ENCODE peak calls at places on chromosomes 7 and 10, in nine cellular contexts. K is ascending aorta; E is psoas muscle; Q is upper lobe of left lung; P is gastrocnemius medialis; M is aorta; H is CD8-positive, alpha-beta T cell; J is AG04450; S is esophagus squamous epithelium. G is an unnamed sample. For H3K9me3, the result is how much of the 10 kb centered on the place peaks cover.

GRCh38 chr7:7642081-7642480 is 1.5 kb downstream of the UMAD1 start:
- DNase-seq in S (no peak), M (no peak), J (no peak), P (no peak), K (no peak), Q (no peak), H (no peak), E (no peak), G (no peak)

GRCh38 chr10:86348321-86349210 is 18.0 kb downstream of the GRID1 start:
- DNase-seq in E (no peak), M (peak), J (no peak), P (no peak), Q (no peak), H (no peak), S (no peak), K (no peak), G (no peak)

GRCh38 chr7:29370531-29371314 is 176.1 kb downstream of the CHN2 start:
- DNase-seq in M (no peak), E (no peak), J (no peak), P (no peak), K (no peak), H (no peak), Q (no peak), S (no peak), G (no peak)

GRCh38 chr7:151992375-151992774 is 33.1 kb upstream of the GALNT11 start:
- DNase-seq in Q (peak), J (no peak), S (no peak), E (peak), P (peak), M (peak), H (peak), K (no peak), G (peak)

GRCh38 chr10:112678581-112678980 is 231.6 kb downstream of the VTI1A start:
- DNase-seq in S (no peak), J (no peak), P (no peak), Q (no peak), E (no peak), H (no peak), K (no peak), M (no peak), G (no peak)

GRCh38 chr7:85840532-85840931 is 653.7 kb upstream of the SEMA3D start:
- DNase-seq in Q (no peak), P (no peak), E (no peak), S (no peak), H (no peak), J (no peak), M (no peak), K (no peak), G (no peak)

GRCh38 chr10:18618995-18619394 is 32.4 kb downstream of the NSUN6 start:
- DNase-seq in S (no peak), E (no peak), K (no peak), Q (no peak), M (no peak), J (no peak), P (no peak), H (no peak), G (no peak)

GRCh38 chr10:22825841-22826240 is 102.0 kb upstream of the ARMC3 start:
- DNase-seq in H (no peak), K (no peak), J (no peak), M (peak), P (no peak), E (peak), Q (peak), S (no peak), G (no peak)

GRCh38 chr7:5177060-5177459 is 13.0 kb upstream of the WIPI2 start:
- DNase-seq in S (no peak), E (peak), K (peak), J (peak), H (no peak), P (no peak), Q (no peak), M (peak), G (peak)

GRCh38 chr10:70648427-70648826 is 23.9 kb upstream of the ADAMTS14 start:
- DNase-seq in M (no peak), S (no peak), J (no peak), P (no peak), E (no peak), Q (no peak), H (no peak), K (no peak), G (no peak)

GRCh38 chr10:97097154-97097490 is 88.6 kb downstream of the SLIT1 start:
- DNase-seq in E (no peak), H (no peak), Q (no peak), K (no peak), J (no peak), S (no peak), P (no peak), M (no peak), G (no peak)

GRCh38 chr7:77811895-77812685 is 13.5 kb downstream of the PHTF2 start:
- DNase-seq in M (no peak), H (no peak), P (no peak), Q (no peak), J (peak), E (no peak), K (no peak), S (no peak), G (no peak)

GRCh38 chr7:67502929-67503328 is 506.3 kb downstream of the TYW1 start:
- DNase-seq in S (no peak), E (no peak), H (no peak), P (no peak), J (no peak), Q (no peak), M (no peak), K (no peak), G (no peak)

GRCh38 chr7:115933463-115933862 is 97.1 kb downstream of the TFEC start:
- DNase-seq in K (no peak), P (no peak), S (no peak), Q (no peak), H (no peak), M (no peak), J (no peak), E (no peak), G (no peak)

DNA sequence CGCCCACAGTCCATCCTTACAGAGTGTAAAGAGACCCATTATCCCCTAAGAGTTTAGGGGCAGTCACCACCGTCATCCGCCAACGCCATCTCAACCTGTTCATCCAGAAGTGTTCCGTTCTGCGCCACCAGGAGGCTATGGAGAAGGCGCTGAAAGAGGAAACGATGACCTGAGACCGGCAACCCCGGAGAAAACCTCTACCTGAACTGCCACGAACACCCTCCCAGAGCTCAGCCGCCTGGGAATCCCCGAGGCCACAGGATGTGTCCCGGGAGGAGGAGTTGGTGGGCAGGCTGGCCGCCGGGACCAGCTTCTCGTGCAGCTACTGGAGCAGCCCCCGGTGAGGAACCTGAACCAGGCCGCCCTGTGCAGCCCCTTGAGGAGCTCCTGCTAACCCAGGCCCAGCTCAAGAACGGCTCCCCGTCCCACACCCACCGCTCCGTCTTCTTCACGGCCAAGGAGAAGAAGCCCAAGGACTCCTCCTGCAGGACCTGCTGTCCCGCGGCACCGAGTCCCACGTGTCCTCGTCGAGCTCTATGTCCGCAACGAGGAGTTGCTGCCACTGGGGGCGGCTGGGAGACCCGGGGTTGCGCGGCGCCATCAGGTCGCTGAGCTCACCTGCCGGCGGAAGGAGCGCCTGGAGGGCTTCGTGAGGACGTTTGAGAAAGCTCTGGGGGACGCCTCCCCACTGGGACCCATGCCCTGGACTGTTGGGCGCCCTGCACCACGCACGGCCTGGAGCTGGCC is 21.1 kb upstream of the LANCL2 start:
- DNase-seq in S (no peak), P (no peak), Q (peak), J (no peak), K (no peak), M (no peak), H (no peak), E (no peak), G (no peak)
- H3K9me3 ChIP-seq in S (under half), P (under half), Q (under half), J (under half), K (under half), M (under half), H (under half), E (under half), G (under half)

GRCh38 chr7:145876376-145876775 is 240.2 kb upstream of the CNTNAP2 start:
- DNase-seq in S (no peak), P (no peak), K (no peak), H (no peak), E (no peak), Q (no peak), J (no peak), M (no peak), G (no peak)
- H3K9me3 ChIP-seq in S (under half), P (under half), K (under half), H (under half), E (under half), Q (under half), J (under half), M (under half), G (under half)

GRCh38 chr7:63025815-63026214 is 972.8 kb upstream of the ZNF722 start:
- DNase-seq in Q (no peak), E (no peak), S (no peak), M (no peak), H (no peak), K (no peak), J (no peak), P (no peak), G (no peak)

GRCh38 chr7:63028376-63029206 is 970.1 kb upstream of the ZNF722 start:
- DNase-seq in P (no peak), K (no peak), M (no peak), S (no peak), H (no peak), E (no peak), Q (no peak), J (no peak), G (no peak)

GRCh38 chr7:63029207-63029522 is 969.5 kb upstream of the ZNF722 start:
- DNase-seq in K (no peak), M (no peak), S (no peak), P (no peak), E (no peak), J (no peak), H (no peak), Q (no peak), G (no peak)

GRCh38 chr7:63024446-63024845 is 974.2 kb upstream of the ZNF722 start:
- DNase-seq in Q (no peak), M (no peak), K (no peak), P (no peak), J (no peak), S (no peak), H (no peak), E (no peak), G (no peak)

GRCh38 chr7:63027075-63027474 is 971.6 kb upstream of the ZNF722 start:
- DNase-seq in H (no peak), Q (no peak), E (no peak), S (no peak), K (no peak), P (no peak), M (no peak), J (no peak), G (no peak)
- H3K9me3 ChIP-seq in H (under half), Q (under half), E (under half), S (half or more), K (under half), P (under half), M (under half), J (half or more), G (half or more)

DNA sequence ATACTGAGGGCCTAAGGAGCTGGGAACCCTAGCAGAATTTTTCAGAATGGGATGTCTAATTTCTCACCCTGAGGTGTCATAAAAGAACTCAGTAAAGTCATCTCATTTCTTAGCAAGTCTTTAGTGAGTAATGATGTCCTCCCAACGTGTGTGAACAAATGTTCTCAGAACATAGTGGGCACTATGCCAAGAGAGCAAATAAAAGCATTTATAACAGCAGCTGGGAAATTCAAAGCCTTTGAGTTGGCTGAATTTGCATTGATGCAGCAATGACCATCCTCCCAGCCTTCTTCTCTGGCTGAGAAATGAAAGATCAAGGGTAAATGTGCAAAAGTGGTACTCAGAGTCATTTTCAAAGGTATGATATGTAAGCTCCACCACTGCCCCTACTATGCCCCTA is 109.4 kb downstream of the FAM107B start:
- DNase-seq in Q (no peak), S (no peak), E (no peak), H (no peak), P (no peak), K (no peak), M (no peak), J (no peak), G (no peak)
- H3K9me3 ChIP-seq in Q (under half), S (under half), E (under half), H (under half), P (under half), K (under half), M (under half), J (under half), G (under half)

GRCh38 chr7:157584420-157584819 is 247.6 kb downstream of the DNAJB6 start:
- DNase-seq in K (no peak), H (no peak), P (no peak), S (no peak), Q (no peak), J (no peak), M (no peak), E (no peak), G (no peak)
- H3K9me3 ChIP-seq in K (under half), H (under half), P (under half), S (under half), Q (under half), J (half or more), M (under half), E (under half), G (under half)

DNA sequence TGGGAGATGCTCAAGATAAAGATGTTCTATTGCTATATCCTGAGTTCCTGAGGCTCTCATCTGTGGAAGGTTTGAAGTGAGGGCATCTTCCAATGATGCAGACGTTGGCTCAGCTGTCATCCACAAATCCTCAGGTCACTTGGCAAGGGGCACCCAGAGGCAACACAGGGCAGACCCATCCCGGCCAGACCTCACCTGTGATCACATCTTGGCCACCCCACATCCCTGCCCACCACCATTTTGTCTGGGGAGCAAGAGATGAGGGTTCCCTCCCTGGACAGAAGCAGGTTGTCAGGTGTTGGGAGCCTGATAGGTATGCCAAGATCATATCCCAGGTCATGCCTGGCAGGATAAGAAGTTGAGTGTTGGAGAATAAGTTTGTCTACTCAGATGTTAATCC is 918.2 kb upstream of the ZNF722 start:
- DNase-seq in H (no peak), Q (no peak), S (no peak), P (no peak), E (no peak), K (no peak), M (no peak), J (no peak), G (no peak)
- H3K9me3 ChIP-seq in H (under half), Q (under half), S (half or more), P (under half), E (under half), K (under half), M (under half), J (under half), G (under half)

GRCh38 chr7:71308105-71308504 is 176.2 kb downstream of the GALNT17 start:
- DNase-seq in K (peak), P (peak), H (no peak), J (no peak), E (no peak), Q (no peak), S (no peak), M (peak), G (peak)

GRCh38 chr7:71313562-71313961 is 181.6 kb downstream of the GALNT17 start:
- DNase-seq in K (no peak), J (no peak), M (no peak), Q (no peak), P (no peak), E (no peak), H (no peak), S (no peak), G (no peak)

GRCh38 chr7:71311576-71311975 is 179.6 kb downstream of the GALNT17 start:
- DNase-seq in P (no peak), M (no peak), S (no peak), Q (no peak), E (no peak), K (no peak), H (no peak), J (no peak), G (no peak)

GRCh38 chr7:71312755-71313490 is 181.0 kb downstream of the GALNT17 start:
- DNase-seq in Q (no peak), S (no peak), J (no peak), E (no peak), H (no peak), M (no peak), K (no peak), P (no peak), G (no peak)
- H3K9me3 ChIP-seq in Q (under half), S (under half), J (under half), E (under half), H (under half), M (under half), K (under half), P (under half), G (under half)

DNA sequence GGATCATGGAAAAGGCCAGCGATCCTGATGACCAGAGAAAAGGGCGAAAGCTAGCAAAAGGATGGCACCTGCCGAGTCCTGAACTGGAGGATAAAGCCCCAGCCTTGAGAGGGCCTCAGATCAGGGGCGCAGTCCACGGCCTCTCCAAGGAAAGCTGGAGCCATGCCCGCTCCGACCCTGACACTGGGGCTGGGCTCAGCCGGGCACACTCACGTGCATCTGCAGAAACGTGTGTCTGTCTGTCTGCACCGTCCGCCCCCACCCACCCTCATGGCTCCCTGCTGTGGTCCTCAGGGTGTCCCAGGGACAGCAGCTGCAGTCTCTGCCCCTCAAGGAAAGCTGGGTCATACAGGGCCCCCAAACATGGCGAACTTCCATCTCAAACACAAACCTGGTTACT is 200.5 kb downstream of the TCERG1L start:
- DNase-seq in Q (no peak), J (no peak), M (no peak), S (no peak), P (no peak), E (peak), K (no peak), H (no peak), G (no peak)
- H3K9me3 ChIP-seq in Q (under half), J (half or more), M (under half), S (under half), P (under half), E (under half), K (under half), H (under half), G (under half)

DNA sequence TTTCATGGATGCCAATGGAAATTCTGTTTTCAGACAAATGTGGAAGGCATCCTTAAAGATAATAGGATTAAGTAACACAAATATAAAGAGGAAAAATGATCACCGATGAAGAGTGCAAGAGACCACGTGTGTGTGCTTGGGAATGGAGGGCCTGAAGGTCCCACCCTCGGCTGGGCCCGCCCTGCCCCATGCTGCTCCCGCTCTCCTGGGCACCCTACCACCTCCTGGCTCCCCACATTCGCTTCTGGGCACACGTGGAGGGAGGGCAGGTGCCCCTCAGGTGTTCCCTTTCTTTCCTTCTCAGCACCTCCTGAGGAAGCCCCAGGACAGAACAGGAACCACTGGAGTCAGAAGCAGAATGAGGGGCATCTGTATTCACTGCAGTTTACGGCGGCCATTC is 367.6 kb downstream of the DNAJB6 start:
- DNase-seq in J (no peak), K (no peak), S (no peak), H (no peak), M (no peak), P (no peak), E (no peak), Q (no peak), G (no peak)
- H3K9me3 ChIP-seq in J (half or more), K (under half), S (under half), H (under half), M (under half), P (under half), E (under half), Q (under half), G (under half)